ENCODE peak calls at places on chromosomes 12 and 14, in nine cellular contexts. M, J, O, V, Z, K, W, E and R are unnamed samples.

GRCh38 chr14:78851189-78851588 is 681.0 kb downstream of the NRXN3 start:
- DNase-seq in J (no peak), M (no peak), E (no peak), K (no peak), W (no peak), Z (no peak), O (no peak), V (no peak), R (no peak)

GRCh38 chr12:64900540-64900939 is 76.1 kb downstream of the TBC1D30 start:
- DNase-seq in V (peak; percentile 96), W (no peak), E (no peak), M (no peak), K (no peak), O (no peak), J (peak; percentile 16), Z (peak; percentile 76), R (no peak)

GRCh38 chr14:61461808-61462275 is 140.5 kb downstream of the PRKCH start:
- DNase-seq in M (no peak), K (no peak), Z (peak; percentile 89), O (no peak), W (no peak), J (peak; percentile 76), E (peak; percentile 42), V (peak; percentile 82), R (peak; percentile 60)

GRCh38 chr14:33062881-33063280 is 124.2 kb downstream of the NPAS3 start:
- DNase-seq in O (no peak), W (no peak), V (peak; percentile 73), J (no peak), K (no peak), E (no peak), Z (peak; percentile 34), M (no peak), R (no peak)

GRCh38 chr14:22464422-22465142 is 124.4 kb downstream of the DAD1 start:
- DNase-seq in J (no peak), V (no peak), K (no peak), Z (no peak), M (no peak), E (no peak), W (peak; percentile 52), O (no peak), R (peak; percentile 49)

GRCh38 chr14:58238252-58239247 is 6.1 kb upstream of the PSMA3 start:
- DNase-seq in J (no peak), M (no peak), W (no peak), E (peak; percentile 45), V (peak; percentile 49), K (no peak), Z (peak; percentile 42), O (no peak), R (no peak)

GRCh38 chr14:77406718-77407117 is 16.6 kb downstream of the NOXRED1 start:
- DNase-seq in Z (peak; percentile 88), J (no peak), E (no peak), O (no peak), V (no peak), M (no peak), W (no peak), K (no peak), R (no peak)

GRCh38 chr14:91501951-91502930 is 7.9 kb downstream of the PPP4R3A start:
- DNase-seq in M (no peak), E (no peak), J (no peak), V (no peak), Z (no peak), O (no peak), K (no peak), W (no peak), R (no peak)

GRCh38 chr14:101960225-101960624 is 4.1 kb upstream of the DYNC1H1 start:
- DNase-seq in V (peak; percentile 32), O (no peak), M (peak; percentile 61), E (peak; percentile 67), J (no peak), W (no peak), Z (peak; percentile 42), K (peak; percentile 62), R (no peak)

GRCh38 chr12:109875572-109876131 is 4.7 kb downstream of the GLTP start:
- DNase-seq in M (no peak), W (peak; percentile 61), J (no peak), E (no peak), K (no peak), O (no peak), Z (no peak), V (no peak), R (peak; percentile 55)

GRCh38 chr12:132597333-132598283 is 12.8 kb downstream of the LRCOL1 start:
- DNase-seq in Z (peak; percentile 26), J (peak; percentile 24), M (no peak), W (no peak), V (peak; percentile 29), K (no peak), E (peak; percentile 52), O (no peak), R (no peak)

GRCh38 chr14:96091941-96092411 is 52.8 kb downstream of the C14orf132 start:
- DNase-seq in O (no peak), J (peak; percentile 75), M (no peak), W (no peak), E (no peak), K (peak; percentile 59), V (peak; percentile 75), Z (peak; percentile 40), R (no peak)

GRCh38 chr12:19639781-19640180 is 200.5 kb downstream of the AEBP2 start:
- DNase-seq in O (no peak), E (no peak), M (no peak), K (no peak), Z (no peak), V (no peak), J (no peak), W (no peak), R (no peak)

GRCh38 chr12:89309452-89309802 is 42.9 kb downstream of the DUSP6 start:
- DNase-seq in M (no peak), O (no peak), J (no peak), Z (no peak), K (no peak), V (no peak), E (no peak), W (no peak), R (no peak)

GRCh38 chr12:56521590-56522371 is at the start of gene RBMS2:
- DNase-seq in J (peak; percentile 91), E (peak; percentile 62), W (peak; percentile 48), Z (peak; percentile 97), O (peak; percentile 71), K (peak; percentile 95), V (peak; percentile 93), M (peak; percentile 93), R (peak; percentile 60)

GRCh38 chr12:89529738-89530137 is 3.9 kb upstream of the POC1B start:
- DNase-seq in O (no peak), K (no peak), E (no peak), M (no peak), V (peak; percentile 67), Z (peak; percentile 81), J (peak; percentile 58), W (peak; percentile 62), R (peak; percentile 63)

GRCh38 chr12:224330-224729 is 10.4 kb upstream of the SLC6A12 start:
- DNase-seq in K (no peak), E (no peak), Z (no peak), O (no peak), J (no peak), W (no peak), V (no peak), M (peak; percentile 48), R (no peak)

GRCh38 chr12:102956738-102957338 is 636 bp upstream of the ASCL1 start:
- DNase-seq in V (no peak), W (no peak), M (no peak), K (no peak), O (no peak), Z (no peak), E (no peak), J (no peak), R (no peak)

GRCh38 chr14:68787235-68787727 is 5.6 kb downstream of the ZFP36L1 start:
- DNase-seq in W (no peak), K (no peak), J (no peak), M (no peak), O (peak; percentile 44), E (peak; percentile 63), Z (no peak), V (peak; percentile 68), R (no peak)

GRCh38 chr14:28784262-28785021 is 17.9 kb downstream of the FOXG1 start:
- DNase-seq in W (no peak), M (no peak), V (no peak), E (no peak), K (no peak), Z (no peak), J (no peak), O (no peak), R (no peak)

GRCh38 chr12:21340406-21340805 is 5.7 kb upstream of the SLCO1A2 start:
- DNase-seq in K (no peak), Z (no peak), V (no peak), J (no peak), M (no peak), W (no peak), E (no peak), O (no peak), R (no peak)

GRCh38 chr12:92192361-92192760 is 46.7 kb upstream of the BTG1 start:
- DNase-seq in J (no peak), Z (no peak), M (no peak), O (no peak), K (no peak), V (no peak), E (no peak), W (no peak), R (no peak)
- TF ChIP-seq CTCF in J (no peak), Z (no peak), M (no peak), O (no peak), K (no peak), V (no peak), E (no peak), W (no peak), R (no peak)

GRCh38 chr12:2783936-2784600 is 10.7 kb upstream of the FKBP4 start:
- DNase-seq in E (peak; percentile 54), V (peak; percentile 47), Z (peak; percentile 60), O (peak; percentile 70), M (peak; percentile 78), J (peak; percentile 7), K (no peak), W (peak; percentile 66), R (peak; percentile 69)
- TF ChIP-seq CTCF in E (peak; percentile 92), V (peak; percentile 93), Z (peak; percentile 98), O (no peak), M (peak; percentile 94), J (peak; percentile 92), K (peak; percentile 93), W (peak; percentile 78), R (peak; percentile 87)

DNA sequence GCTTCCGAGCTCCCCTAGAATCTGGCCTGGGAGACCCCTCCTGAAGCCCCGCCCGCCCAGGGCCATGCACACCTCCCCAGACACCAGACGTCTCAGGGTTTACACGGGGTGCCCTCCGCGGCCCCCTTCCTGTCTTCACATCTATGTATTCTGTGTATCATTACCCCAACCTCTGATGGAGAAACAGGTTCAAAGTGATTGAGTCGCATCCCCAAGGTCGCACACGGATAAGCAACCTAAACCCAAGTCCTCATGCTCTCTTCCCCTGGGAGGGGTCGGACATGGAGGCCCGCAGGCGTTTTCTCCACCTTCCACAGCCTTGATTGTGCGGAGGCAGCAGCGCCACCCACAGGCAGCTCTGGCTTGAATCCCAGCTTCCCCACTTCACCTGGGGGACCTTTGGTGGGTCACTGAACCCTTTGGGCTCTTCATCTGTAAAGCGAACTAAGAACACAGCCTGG is 237.3 kb downstream of the BCL11B start:
- DNase-seq in M (peak; percentile 62), Z (no peak), V (no peak), E (no peak), O (no peak), K (peak; percentile 59), J (no peak), W (no peak), R (peak; percentile 11)
- TF ChIP-seq CTCF in M (no peak), Z (no peak), V (no peak), E (no peak), O (no peak), K (no peak), J (peak; percentile 33), W (no peak), R (no peak)

GRCh38 chr14:72430457-72430856 is 463.4 kb downstream of the DPF3 start:
- DNase-seq in J (no peak), M (no peak), W (no peak), O (no peak), Z (no peak), K (no peak), E (no peak), V (no peak), R (no peak)
- TF ChIP-seq CTCF in J (no peak), M (no peak), W (no peak), O (no peak), Z (no peak), K (no peak), E (no peak), V (no peak), R (no peak)